ENCODE peak calls at places on chromosomes 3 and 15, in nine cellular contexts. One of them, this sample, is unnamed.

GRCh38 chr15:25690673-25691543 is 172.2 kb downstream of the ATP10A start:
- DNase-seq in activated CD8-positive, alpha-beta memory T cell treated with anti-CD3 and anti-CD28 coated beads, Interleukin-2, amount 10 ng/mL, durations not matched to agents 7 days and 5 days: no peak
- DNase-seq in glomerular endothelial cell: no peak
- DNase-seq in NCI-H1930: no peak
- DNase-seq in activated T-cell treated with anti-CD3 and anti-CD28 coated beads for 1 hour: no peak
- DNase-seq in AG04449: peak
- DNase-seq in left ventricle myocardium inferior: no peak
- DNase-seq in K562: no peak
- DNase-seq in HT-29: no peak
- DNase-seq in this sample: peak

GRCh38 chr15:33963831-33964664 is 4.2 kb upstream of the CHRM5 start:
- DNase-seq in glomerular endothelial cell: peak
- DNase-seq in left ventricle myocardium inferior: no peak
- DNase-seq in AG04449: no peak
- DNase-seq in activated CD8-positive, alpha-beta memory T cell treated with anti-CD3 and anti-CD28 coated beads, Interleukin-2, amount 10 ng/mL, durations not matched to agents 7 days and 5 days: no peak
- DNase-seq in activated T-cell treated with anti-CD3 and anti-CD28 coated beads for 1 hour: no peak
- DNase-seq in HT-29: peak
- DNase-seq in K562: peak
- DNase-seq in NCI-H1930: no peak
- DNase-seq in this sample: peak

GRCh38 chr15:83210619-83211018 is 3.0 kb upstream of the HDGFL3 start:
- DNase-seq in activated CD8-positive, alpha-beta memory T cell treated with anti-CD3 and anti-CD28 coated beads, Interleukin-2, amount 10 ng/mL, durations not matched to agents 7 days and 5 days: no peak
- DNase-seq in NCI-H1930: no peak
- DNase-seq in AG04449: peak
- DNase-seq in HT-29: peak
- DNase-seq in left ventricle myocardium inferior: no peak
- DNase-seq in glomerular endothelial cell: no peak
- DNase-seq in activated T-cell treated with anti-CD3 and anti-CD28 coated beads for 1 hour: no peak
- DNase-seq in K562: peak
- DNase-seq in this sample: no peak

GRCh38 chr3:123522666-123523412 is 62.0 kb downstream of the HACD2 start:
- DNase-seq in activated CD8-positive, alpha-beta memory T cell treated with anti-CD3 and anti-CD28 coated beads, Interleukin-2, amount 10 ng/mL, durations not matched to agents 7 days and 5 days: no peak
- DNase-seq in NCI-H1930: no peak
- DNase-seq in K562: no peak
- DNase-seq in HT-29: no peak
- DNase-seq in AG04449: no peak
- DNase-seq in glomerular endothelial cell: no peak
- DNase-seq in left ventricle myocardium inferior: peak
- DNase-seq in activated T-cell treated with anti-CD3 and anti-CD28 coated beads for 1 hour: no peak
- DNase-seq in this sample: no peak

GRCh38 chr3:142964150-142964498 is 650 bp upstream of the PAQR9 start:
- DNase-seq in left ventricle myocardium inferior: no peak
- DNase-seq in activated T-cell treated with anti-CD3 and anti-CD28 coated beads for 1 hour: no peak
- DNase-seq in HT-29: no peak
- DNase-seq in activated CD8-positive, alpha-beta memory T cell treated with anti-CD3 and anti-CD28 coated beads, Interleukin-2, amount 10 ng/mL, durations not matched to agents 7 days and 5 days: no peak
- DNase-seq in AG04449: no peak
- DNase-seq in glomerular endothelial cell: no peak
- DNase-seq in NCI-H1930: peak
- DNase-seq in K562: no peak
- DNase-seq in this sample: no peak

GRCh38 chr3:158916111-158916510 is 114.3 kb downstream of the MFSD1 start:
- DNase-seq in HT-29: no peak
- DNase-seq in AG04449: no peak
- DNase-seq in NCI-H1930: no peak
- DNase-seq in glomerular endothelial cell: no peak
- DNase-seq in activated T-cell treated with anti-CD3 and anti-CD28 coated beads for 1 hour: no peak
- DNase-seq in left ventricle myocardium inferior: no peak
- DNase-seq in activated CD8-positive, alpha-beta memory T cell treated with anti-CD3 and anti-CD28 coated beads, Interleukin-2, amount 10 ng/mL, durations not matched to agents 7 days and 5 days: no peak
- DNase-seq in K562: no peak
- DNase-seq in this sample: no peak

GRCh38 chr3:196896229-196896628 is 28.5 kb downstream of the SENP5 start:
- DNase-seq in K562: no peak
- DNase-seq in activated CD8-positive, alpha-beta memory T cell treated with anti-CD3 and anti-CD28 coated beads, Interleukin-2, amount 10 ng/mL, durations not matched to agents 7 days and 5 days: no peak
- DNase-seq in HT-29: no peak
- DNase-seq in activated T-cell treated with anti-CD3 and anti-CD28 coated beads for 1 hour: no peak
- DNase-seq in AG04449: no peak
- DNase-seq in NCI-H1930: no peak
- DNase-seq in glomerular endothelial cell: no peak
- DNase-seq in left ventricle myocardium inferior: no peak
- DNase-seq in this sample: no peak

GRCh38 chr3:150588027-150588830 is 14.9 kb upstream of the SELENOT start:
- DNase-seq in glomerular endothelial cell: no peak
- DNase-seq in K562: no peak
- DNase-seq in left ventricle myocardium inferior: peak
- DNase-seq in NCI-H1930: no peak
- DNase-seq in activated CD8-positive, alpha-beta memory T cell treated with anti-CD3 and anti-CD28 coated beads, Interleukin-2, amount 10 ng/mL, durations not matched to agents 7 days and 5 days: no peak
- DNase-seq in AG04449: no peak
- DNase-seq in HT-29: no peak
- DNase-seq in activated T-cell treated with anti-CD3 and anti-CD28 coated beads for 1 hour: no peak
- DNase-seq in this sample: no peak

GRCh38 chr15:74843891-74844299 is 939 bp upstream of the ULK3 start:
- DNase-seq in NCI-H1930: no peak
- DNase-seq in activated CD8-positive, alpha-beta memory T cell treated with anti-CD3 and anti-CD28 coated beads, Interleukin-2, amount 10 ng/mL, durations not matched to agents 7 days and 5 days: no peak
- DNase-seq in activated T-cell treated with anti-CD3 and anti-CD28 coated beads for 1 hour: no peak
- DNase-seq in left ventricle myocardium inferior: no peak
- DNase-seq in glomerular endothelial cell: no peak
- DNase-seq in HT-29: no peak
- DNase-seq in K562: peak
- DNase-seq in AG04449: no peak
- DNase-seq in this sample: peak

GRCh38 chr3:140092883-140093536 is 158.0 kb downstream of the CLSTN2 start:
- DNase-seq in HT-29: no peak
- DNase-seq in NCI-H1930: no peak
- DNase-seq in glomerular endothelial cell: no peak
- DNase-seq in AG04449: no peak
- DNase-seq in left ventricle myocardium inferior: no peak
- DNase-seq in activated CD8-positive, alpha-beta memory T cell treated with anti-CD3 and anti-CD28 coated beads, Interleukin-2, amount 10 ng/mL, durations not matched to agents 7 days and 5 days: no peak
- DNase-seq in activated T-cell treated with anti-CD3 and anti-CD28 coated beads for 1 hour: no peak
- DNase-seq in K562: peak
- DNase-seq in this sample: no peak

GRCh38 chr3:138464490-138464860 is 30.1 kb downstream of the ESYT3 start:
- DNase-seq in AG04449: no peak
- DNase-seq in activated CD8-positive, alpha-beta memory T cell treated with anti-CD3 and anti-CD28 coated beads, Interleukin-2, amount 10 ng/mL, durations not matched to agents 7 days and 5 days: no peak
- DNase-seq in K562: no peak
- DNase-seq in HT-29: no peak
- DNase-seq in left ventricle myocardium inferior: no peak
- DNase-seq in activated T-cell treated with anti-CD3 and anti-CD28 coated beads for 1 hour: no peak
- DNase-seq in glomerular endothelial cell: no peak
- DNase-seq in NCI-H1930: no peak
- DNase-seq in this sample: no peak

GRCh38 chr3:37741644-37742043 is 120.0 kb upstream of the CTDSPL start:
- DNase-seq in glomerular endothelial cell: no peak
- DNase-seq in left ventricle myocardium inferior: peak
- DNase-seq in activated T-cell treated with anti-CD3 and anti-CD28 coated beads for 1 hour: no peak
- DNase-seq in K562: peak
- DNase-seq in AG04449: no peak
- DNase-seq in activated CD8-positive, alpha-beta memory T cell treated with anti-CD3 and anti-CD28 coated beads, Interleukin-2, amount 10 ng/mL, durations not matched to agents 7 days and 5 days: no peak
- DNase-seq in HT-29: peak
- DNase-seq in NCI-H1930: no peak
- DNase-seq in this sample: peak

GRCh38 chr15:68666120-68666811 is 87.5 kb downstream of the CORO2B start:
- DNase-seq in activated CD8-positive, alpha-beta memory T cell treated with anti-CD3 and anti-CD28 coated beads, Interleukin-2, amount 10 ng/mL, durations not matched to agents 7 days and 5 days: no peak
- DNase-seq in left ventricle myocardium inferior: no peak
- DNase-seq in K562: no peak
- DNase-seq in activated T-cell treated with anti-CD3 and anti-CD28 coated beads for 1 hour: no peak
- DNase-seq in NCI-H1930: no peak
- DNase-seq in AG04449: no peak
- DNase-seq in HT-29: no peak
- DNase-seq in glomerular endothelial cell: no peak
- DNase-seq in this sample: no peak

GRCh38 chr15:96331942-96332853 is 1.7 kb downstream of the NR2F2 start:
- DNase-seq in activated CD8-positive, alpha-beta memory T cell treated with anti-CD3 and anti-CD28 coated beads, Interleukin-2, amount 10 ng/mL, durations not matched to agents 7 days and 5 days: no peak
- DNase-seq in activated T-cell treated with anti-CD3 and anti-CD28 coated beads for 1 hour: no peak
- DNase-seq in K562: peak
- DNase-seq in AG04449: no peak
- DNase-seq in HT-29: peak
- DNase-seq in NCI-H1930: no peak
- DNase-seq in left ventricle myocardium inferior: no peak
- DNase-seq in glomerular endothelial cell: no peak
- DNase-seq in this sample: peak

GRCh38 chr3:13111173-13111873 is 38.1 kb upstream of the IQSEC1 start:
- DNase-seq in activated CD8-positive, alpha-beta memory T cell treated with anti-CD3 and anti-CD28 coated beads, Interleukin-2, amount 10 ng/mL, durations not matched to agents 7 days and 5 days: no peak
- DNase-seq in K562: no peak
- DNase-seq in left ventricle myocardium inferior: no peak
- DNase-seq in AG04449: no peak
- DNase-seq in activated T-cell treated with anti-CD3 and anti-CD28 coated beads for 1 hour: no peak
- DNase-seq in NCI-H1930: no peak
- DNase-seq in glomerular endothelial cell: no peak
- DNase-seq in HT-29: peak
- DNase-seq in this sample: no peak

GRCh38 chr3:182979719-182980191 is 583 bp downstream of the DCUN1D1 start:
- DNase-seq in NCI-H1930: no peak
- DNase-seq in activated T-cell treated with anti-CD3 and anti-CD28 coated beads for 1 hour: no peak
- DNase-seq in K562: peak
- DNase-seq in AG04449: no peak
- DNase-seq in glomerular endothelial cell: no peak
- DNase-seq in HT-29: peak
- DNase-seq in left ventricle myocardium inferior: no peak
- DNase-seq in activated CD8-positive, alpha-beta memory T cell treated with anti-CD3 and anti-CD28 coated beads, Interleukin-2, amount 10 ng/mL, durations not matched to agents 7 days and 5 days: peak
- DNase-seq in this sample: peak

GRCh38 chr3:46593979-46594378 is 18.3 kb upstream of the FAM240A start:
- DNase-seq in glomerular endothelial cell: no peak
- DNase-seq in NCI-H1930: no peak
- DNase-seq in K562: no peak
- DNase-seq in left ventricle myocardium inferior: no peak
- DNase-seq in HT-29: no peak
- DNase-seq in activated T-cell treated with anti-CD3 and anti-CD28 coated beads for 1 hour: no peak
- DNase-seq in AG04449: no peak
- DNase-seq in activated CD8-positive, alpha-beta memory T cell treated with anti-CD3 and anti-CD28 coated beads, Interleukin-2, amount 10 ng/mL, durations not matched to agents 7 days and 5 days: no peak
- DNase-seq in this sample: no peak

GRCh38 chr3:124203292-124203691 is 211.4 kb upstream of the ROPN1 start:
- DNase-seq in HT-29: no peak
- DNase-seq in AG04449: no peak
- DNase-seq in NCI-H1930: no peak
- DNase-seq in K562: no peak
- DNase-seq in left ventricle myocardium inferior: no peak
- DNase-seq in activated T-cell treated with anti-CD3 and anti-CD28 coated beads for 1 hour: no peak
- DNase-seq in glomerular endothelial cell: no peak
- DNase-seq in activated CD8-positive, alpha-beta memory T cell treated with anti-CD3 and anti-CD28 coated beads, Interleukin-2, amount 10 ng/mL, durations not matched to agents 7 days and 5 days: no peak
- DNase-seq in this sample: no peak

GRCh38 chr15:62566248-62566647 is 401.2 kb upstream of the C2CD4B start:
- DNase-seq in HT-29: no peak
- DNase-seq in AG04449: no peak
- DNase-seq in glomerular endothelial cell: no peak
- DNase-seq in activated CD8-positive, alpha-beta memory T cell treated with anti-CD3 and anti-CD28 coated beads, Interleukin-2, amount 10 ng/mL, durations not matched to agents 7 days and 5 days: no peak
- DNase-seq in activated T-cell treated with anti-CD3 and anti-CD28 coated beads for 1 hour: no peak
- DNase-seq in left ventricle myocardium inferior: no peak
- DNase-seq in K562: no peak
- DNase-seq in NCI-H1930: no peak
- DNase-seq in this sample: no peak

GRCh38 chr3:192054881-192055280 is 593.9 kb downstream of the PYDC2 start:
- DNase-seq in HT-29: no peak
- DNase-seq in activated CD8-positive, alpha-beta memory T cell treated with anti-CD3 and anti-CD28 coated beads, Interleukin-2, amount 10 ng/mL, durations not matched to agents 7 days and 5 days: no peak
- DNase-seq in activated T-cell treated with anti-CD3 and anti-CD28 coated beads for 1 hour: no peak
- DNase-seq in NCI-H1930: no peak
- DNase-seq in AG04449: no peak
- DNase-seq in glomerular endothelial cell: peak
- DNase-seq in left ventricle myocardium inferior: no peak
- DNase-seq in K562: no peak
- DNase-seq in this sample: no peak

GRCh38 chr3:184368804-184369183 is 7.3 kb downstream of the POLR2H start:
- DNase-seq in activated CD8-positive, alpha-beta memory T cell treated with anti-CD3 and anti-CD28 coated beads, Interleukin-2, amount 10 ng/mL, durations not matched to agents 7 days and 5 days: no peak
- DNase-seq in AG04449: no peak
- DNase-seq in NCI-H1930: no peak
- DNase-seq in activated T-cell treated with anti-CD3 and anti-CD28 coated beads for 1 hour: no peak
- DNase-seq in K562: no peak
- DNase-seq in HT-29: no peak
- DNase-seq in glomerular endothelial cell: peak
- DNase-seq in left ventricle myocardium inferior: no peak
- DNase-seq in this sample: no peak

GRCh38 chr3:62361824-62362223 is 11.5 kb downstream of the FEZF2 start:
- DNase-seq in K562: no peak
- DNase-seq in HT-29: no peak
- DNase-seq in activated CD8-positive, alpha-beta memory T cell treated with anti-CD3 and anti-CD28 coated beads, Interleukin-2, amount 10 ng/mL, durations not matched to agents 7 days and 5 days: no peak
- DNase-seq in left ventricle myocardium inferior: no peak
- DNase-seq in AG04449: no peak
- DNase-seq in NCI-H1930: no peak
- DNase-seq in activated T-cell treated with anti-CD3 and anti-CD28 coated beads for 1 hour: no peak
- DNase-seq in glomerular endothelial cell: no peak
- DNase-seq in this sample: no peak